ENCODE peak calls at places on chromosomes 2 and 18, in seven cellular contexts. B is ovary, Q is tibial nerve, O is NB4, X is uterus, U is GM12892, T is transverse colon. M is an unnamed sample.

GRCh38 chr2:132448771-132449170 is 32.2 kb downstream of the GPR39 start:
- DNase-seq in B (no peak), Q (no peak), O (peak), X (no peak), U (no peak), T (peak), M (no peak)

GRCh38 chr2:118224888-118225264 is 136.6 kb downstream of the INSIG2 start:
- DNase-seq in B (no peak), Q (no peak), O (peak), X (no peak), U (no peak), T (no peak), M (no peak)

GRCh38 chr18:6557470-6558245 is 142.9 kb upstream of the L3MBTL4 start:
- DNase-seq in B (no peak), Q (peak), O (no peak), X (peak), U (no peak), T (no peak), M (no peak)

GRCh38 chr2:61853086-61853847 is 593 bp downstream of the FAM161A start:
- DNase-seq in B (peak), Q (peak), O (peak), X (peak), U (peak), T (peak), M (peak)

GRCh38 chr18:56559044-56559443 is 79.3 kb downstream of the TXNL1 start:
- DNase-seq in B (no peak), Q (no peak), O (no peak), X (no peak), U (no peak), T (no peak), M (no peak)

GRCh38 chr2:7118606-7119503 is 201.6 kb downstream of the RNF144A start:
- DNase-seq in B (no peak), Q (no peak), O (peak), X (peak), U (no peak), T (no peak), M (no peak)

GRCh38 chr2:217151509-217152206 is 291.8 kb upstream of the TNP1 start:
- DNase-seq in B (no peak), Q (peak), O (no peak), X (no peak), U (no peak), T (no peak), M (no peak)

GRCh38 chr2:60106836-60107529 is 446.5 kb downstream of the BCL11A start:
- DNase-seq in B (no peak), Q (no peak), O (no peak), X (peak), U (no peak), T (no peak), M (no peak)

GRCh38 chr18:76202322-76202721 is 292.7 kb downstream of the ZNF516 start:
- DNase-seq in B (no peak), Q (no peak), O (no peak), X (no peak), U (no peak), T (no peak), M (no peak)

GRCh38 chr2:202377308-202377736 is 1.2 kb downstream of the BMPR2 start:
- DNase-seq in B (peak), Q (no peak), O (peak), X (peak), U (no peak), T (peak), M (peak)

GRCh38 chr2:233021771-233022170 is 8.7 kb upstream of the NGEF start:
- DNase-seq in B (no peak), Q (no peak), O (no peak), X (no peak), U (no peak), T (no peak), M (peak)

GRCh38 chr18:74784791-74785190 is 187.1 kb downstream of the ZNF407 start:
- DNase-seq in B (no peak), Q (no peak), O (no peak), X (no peak), U (no peak), T (no peak), M (no peak)

GRCh38 chr18:70380915-70381896 is 92.4 kb downstream of the SOCS6 start:
- DNase-seq in B (no peak), Q (no peak), O (peak), X (no peak), U (no peak), T (peak), M (no peak)

GRCh38 chr18:28791101-28791500 is 614.2 kb upstream of the CDH2 start:
- DNase-seq in B (no peak), Q (no peak), O (no peak), X (no peak), U (no peak), T (no peak), M (no peak)

GRCh38 chr2:120952318-120952717 is 216.7 kb downstream of the GLI2 start:
- DNase-seq in B (no peak), Q (no peak), O (no peak), X (no peak), U (no peak), T (no peak), M (no peak)

GRCh38 chr2:224594840-224595239 is 9.7 kb upstream of the CUL3 start:
- DNase-seq in B (no peak), Q (no peak), O (no peak), X (no peak), U (no peak), T (no peak), M (no peak)

GRCh38 chr2:56008661-56009411 is 85.3 kb upstream of the EFEMP1 start:
- DNase-seq in B (peak), Q (peak), O (no peak), X (peak), U (no peak), T (peak), M (no peak)

GRCh38 chr2:191150451-191151314 is at the start of gene STAT4:
- DNase-seq in B (peak), Q (no peak), O (peak), X (peak), U (no peak), T (peak), M (no peak)
- TF ChIP-seq POLR2A in B (no peak), Q (no peak), O (no peak), X (no peak), U (peak), T (peak), M (no peak)

DNA sequence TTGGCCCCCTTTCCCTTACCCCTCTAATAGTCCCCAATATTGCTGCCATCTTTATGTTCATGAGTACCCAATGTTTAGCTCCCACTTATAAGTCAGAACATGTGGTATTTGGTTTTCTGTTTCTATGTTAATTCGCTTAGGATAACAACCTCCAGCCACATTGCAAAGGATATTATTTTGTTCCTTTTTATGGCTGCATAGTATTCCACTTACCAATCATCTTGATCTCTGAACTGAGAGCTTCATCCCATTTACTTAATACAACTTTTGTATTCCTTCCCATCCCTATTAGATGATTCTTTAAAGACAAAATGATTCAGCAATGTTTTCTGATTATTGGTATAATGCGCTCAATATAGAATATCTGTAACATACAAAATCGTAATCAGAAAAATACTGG is 36.7 kb downstream of the ARL5A start:
- DNase-seq in B (no peak), Q (no peak), O (no peak), X (no peak), U (no peak), T (no peak), M (no peak)
- TF ChIP-seq POLR2A in B (no peak), Q (no peak), O (no peak), X (no peak), U (no peak), T (no peak), M (no peak)

GRCh38 chr2:231399853-231400667 is 4.5 kb downstream of the B3GNT7 start:
- DNase-seq in B (peak), Q (no peak), O (peak), X (peak), U (no peak), T (no peak), M (peak)
- TF ChIP-seq POLR2A in B (no peak), Q (no peak), O (no peak), X (no peak), U (no peak), T (no peak), M (no peak)

DNA sequence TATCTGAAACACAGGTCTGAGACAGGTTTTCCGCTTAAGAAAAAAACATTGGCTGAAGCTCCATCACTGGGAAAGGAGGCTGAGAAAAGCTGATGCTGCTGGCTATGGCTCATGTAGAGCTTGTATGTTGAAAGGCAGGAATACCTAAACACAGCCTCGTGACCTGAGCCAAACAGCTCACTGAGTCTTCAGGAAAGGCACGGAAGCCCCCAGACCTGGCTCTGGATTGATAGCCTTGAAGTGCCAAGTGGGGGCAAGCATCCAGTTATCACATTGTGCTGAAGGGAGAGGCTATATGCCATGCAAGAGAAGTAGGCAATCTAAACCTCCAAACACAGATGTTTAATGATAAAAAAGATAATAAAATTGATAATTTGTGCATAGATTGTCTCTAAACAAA is 21.9 kb downstream of the CYTIP start:
- DNase-seq in B (no peak), Q (no peak), O (no peak), X (no peak), U (no peak), T (no peak), M (no peak)
- TF ChIP-seq POLR2A in B (no peak), Q (no peak), O (no peak), X (no peak), U (no peak), T (no peak), M (no peak)

DNA sequence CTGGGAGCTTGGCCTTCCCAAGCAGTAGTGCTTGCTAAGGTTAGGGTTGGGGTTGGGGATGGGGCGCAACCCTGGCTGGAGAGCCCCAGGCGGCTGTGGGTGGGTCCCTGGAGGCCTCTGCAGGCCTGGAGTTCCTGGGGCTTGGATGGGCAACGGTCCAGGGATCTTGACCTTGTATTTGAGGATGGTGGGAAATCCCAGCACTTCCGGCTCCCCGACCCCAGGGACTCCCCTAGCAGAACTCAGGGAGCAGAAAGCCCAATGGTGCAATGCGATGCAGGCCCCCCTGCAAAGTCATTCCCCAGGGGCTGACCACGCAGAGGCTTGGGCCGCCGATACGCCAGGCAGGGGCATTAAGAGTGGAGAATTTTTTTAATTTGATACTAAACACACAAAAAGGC is 12.5 kb upstream of the MLPH start:
- DNase-seq in B (peak), Q (no peak), O (no peak), X (peak), U (no peak), T (no peak), M (no peak)
- TF ChIP-seq POLR2A in B (no peak), Q (no peak), O (no peak), X (no peak), U (no peak), T (no peak), M (peak)

GRCh38 chr2:129876576-129876975 is 102.9 kb upstream of the RAB6C start:
- DNase-seq in B (no peak), Q (no peak), O (no peak), X (no peak), U (no peak), T (no peak), M (no peak)

GRCh38 chr2:129877289-129877741 is 102.2 kb upstream of the RAB6C start:
- DNase-seq in B (peak), Q (peak), O (peak), X (peak), U (peak), T (peak), M (peak)

GRCh38 chr2:129870646-129871335 is 108.7 kb upstream of the RAB6C start:
- DNase-seq in B (no peak), Q (no peak), O (peak), X (no peak), U (no peak), T (no peak), M (no peak)

GRCh38 chr2:129868151-129868550 is 111.3 kb upstream of the RAB6C start:
- DNase-seq in B (no peak), Q (no peak), O (no peak), X (no peak), U (no peak), T (no peak), M (no peak)

GRCh38 chr2:129872438-129872837 is 107.0 kb upstream of the RAB6C start:
- DNase-seq in B (no peak), Q (no peak), O (no peak), X (no peak), U (no peak), T (no peak), M (no peak)
- TF ChIP-seq POLR2A in B (no peak), Q (no peak), O (no peak), X (no peak), U (no peak), T (no peak), M (no peak)

GRCh38 chr2:234953116-234954031 is 1.6 kb downstream of the SH3BP4 start:
- DNase-seq in B (peak), Q (no peak), O (no peak), X (no peak), U (no peak), T (no peak), M (no peak)
- TF ChIP-seq POLR2A in B (no peak), Q (no peak), O (no peak), X (no peak), U (no peak), T (no peak), M (no peak)

GRCh38 chr2:157442636-157443035 is 1.3 kb downstream of the CYTIP start:
- DNase-seq in B (no peak), Q (no peak), O (no peak), X (no peak), U (no peak), T (no peak), M (no peak)

GRCh38 chr2:157444643-157445040 is 753 bp upstream of the CYTIP start:
- DNase-seq in B (no peak), Q (no peak), O (no peak), X (no peak), U (no peak), T (no peak), M (no peak)

GRCh38 chr2:157442136-157442535 is 1.8 kb downstream of the CYTIP start:
- DNase-seq in B (no peak), Q (no peak), O (no peak), X (no peak), U (no peak), T (no peak), M (no peak)

GRCh38 chr2:157443090-157443489 is 799 bp downstream of the CYTIP start:
- DNase-seq in B (no peak), Q (no peak), O (no peak), X (no peak), U (no peak), T (no peak), M (no peak)

DNA sequence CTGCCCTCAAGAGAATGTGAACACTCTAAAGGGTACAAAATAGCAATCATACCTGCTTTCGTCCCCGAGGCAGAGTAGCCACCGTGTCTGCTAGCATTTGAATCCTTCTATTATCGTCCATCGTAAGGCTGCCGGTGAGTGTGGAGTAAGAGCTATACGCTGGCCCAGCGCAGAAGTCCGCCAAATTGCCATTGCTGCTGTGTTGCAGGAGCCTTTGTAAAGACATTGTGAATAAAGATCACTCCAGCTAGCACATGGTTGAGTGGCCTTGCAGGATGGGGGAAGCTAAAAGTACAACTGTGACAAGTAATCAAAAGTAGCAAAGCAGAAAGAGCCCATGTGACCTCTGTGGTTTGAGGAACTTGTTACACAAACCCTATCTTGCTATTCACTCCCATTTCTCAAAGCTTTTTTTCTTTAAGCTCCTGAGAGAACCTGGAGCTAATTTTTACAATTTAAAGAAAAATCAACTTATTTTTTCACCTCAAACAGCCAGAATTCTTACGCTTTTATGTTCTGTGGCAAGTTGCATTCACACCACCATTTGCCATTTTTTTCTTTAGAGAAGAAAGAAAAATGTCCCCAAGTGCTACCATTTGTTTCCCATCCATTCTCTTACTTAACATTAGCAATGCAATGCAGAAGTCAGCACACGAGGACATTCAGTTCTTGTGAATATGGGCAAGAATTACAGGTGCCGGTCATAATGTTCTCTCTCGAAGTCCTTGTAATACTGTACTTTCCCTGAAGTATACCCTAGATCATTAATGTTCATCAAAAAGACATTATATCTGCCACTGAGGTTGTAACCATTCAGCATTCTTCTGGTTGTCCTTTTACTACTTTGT is at the start of gene CYTIP:
- DNase-seq in B (no peak), Q (no peak), O (peak), X (no peak), U (no peak), T (peak), M (no peak)
- TF ChIP-seq POLR2A in B (no peak), Q (peak), O (no peak), X (no peak), U (peak), T (peak), M (no peak)

GRCh38 chr2:71922501-71923142 is 225.0 kb downstream of the CYP26B1 start:
- DNase-seq in B (no peak), Q (no peak), O (no peak), X (no peak), U (no peak), T (no peak), M (no peak)
- TF ChIP-seq POLR2A in B (no peak), Q (no peak), O (no peak), X (no peak), U (no peak), T (no peak), M (no peak)

DNA sequence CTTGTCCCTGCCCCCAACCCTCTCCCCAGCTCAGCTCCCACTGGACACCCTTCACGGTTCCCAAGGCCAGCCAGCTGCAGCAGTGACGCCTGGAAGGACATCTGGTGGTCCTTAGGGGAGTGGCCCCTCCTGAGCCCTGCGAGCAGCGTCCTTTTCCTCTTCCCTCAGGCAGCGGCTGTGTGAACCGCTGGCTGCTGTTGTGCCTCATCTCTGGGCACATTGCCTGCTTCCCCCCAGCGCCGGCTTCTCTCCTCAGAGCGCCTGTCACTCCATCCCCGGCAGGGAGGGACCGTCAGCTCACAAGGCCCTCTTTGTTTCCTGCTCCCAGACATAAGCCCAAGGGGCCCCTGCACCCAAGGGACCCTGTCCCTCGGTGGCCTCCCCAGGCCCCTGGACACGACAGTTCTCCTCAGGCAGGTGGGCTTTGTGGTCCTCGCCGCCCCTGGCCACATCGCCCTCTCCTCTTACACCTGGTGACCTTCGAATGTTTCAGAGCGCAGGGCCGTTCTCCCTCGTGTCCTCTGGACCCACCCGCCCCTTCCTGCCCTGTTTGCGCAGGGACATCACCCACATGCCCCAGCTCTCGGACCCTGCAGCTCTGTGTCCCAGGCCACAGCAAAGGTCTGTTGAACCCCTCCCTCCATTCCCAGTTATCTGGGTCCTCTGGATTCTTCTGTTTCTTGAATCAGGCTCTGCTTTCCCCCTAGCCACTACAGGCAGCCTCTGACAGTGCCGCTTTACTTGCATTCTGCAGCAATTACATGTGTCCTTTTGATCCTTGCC is 35.8 kb downstream of the ANO7 start:
- DNase-seq in B (no peak), Q (no peak), O (no peak), X (no peak), U (no peak), T (no peak), M (no peak)
- TF ChIP-seq POLR2A in B (no peak), Q (no peak), O (no peak), X (no peak), U (no peak), T (no peak), M (no peak)